ENCODE peak calls at places on chromosome 7, in four cellular contexts. O, G, E and D are unnamed samples.

GRCh38 chr7:21044384-21044783 is 257.7 kb upstream of the SP8 start:
- DNase-seq in E (no peak), G (no peak), O (no peak), D (no peak)

GRCh38 chr7:2513702-2514101 is 5.9 kb upstream of the LFNG start:
- DNase-seq in E (peak), O (no peak), G (no peak), D (no peak)

GRCh38 chr7:157576415-157576814 is 239.6 kb downstream of the DNAJB6 start:
- DNase-seq in E (no peak), G (no peak), O (no peak), D (no peak)

GRCh38 chr7:156058248-156058647 is 246.0 kb upstream of the SHH start:
- DNase-seq in G (no peak), O (no peak), E (no peak), D (no peak)

GRCh38 chr7:42065942-42066341 is 171.1 kb downstream of the GLI3 start:
- DNase-seq in O (no peak), E (no peak), G (no peak), D (no peak)

GRCh38 chr7:151119902-151120301 is 33.6 kb downstream of the AGAP3 start:
- DNase-seq in O (no peak), E (no peak), G (no peak), D (no peak)

GRCh38 chr7:22913116-22913515 is 90.5 kb upstream of the TOMM7 start:
- DNase-seq in O (no peak), E (no peak), G (no peak), D (no peak)

GRCh38 chr7:157550300-157551275 is 213.8 kb downstream of the DNAJB6 start:
- DNase-seq in G (no peak), E (no peak), O (no peak), D (no peak)

GRCh38 chr7:99679032-99679399 is 780 bp downstream of the CYP3A5 start:
- DNase-seq in G (peak), E (no peak), O (peak), D (no peak)

GRCh38 chr7:23594879-23595604 is 2.1 kb upstream of the CCDC126 start:
- DNase-seq in E (no peak), G (peak), O (peak), D (no peak)

GRCh38 chr7:139644191-139644590 is 120.7 kb downstream of the CLEC2L start:
- DNase-seq in E (no peak), O (no peak), G (no peak), D (no peak)

GRCh38 chr7:15326044-15326644 is 235.7 kb downstream of the AGMO start:
- DNase-seq in O (peak), E (peak), G (peak), D (peak)

GRCh38 chr7:99489235-99489634 is 10.8 kb downstream of the ZNF394 start:
- DNase-seq in G (peak), O (no peak), E (no peak), D (no peak)

GRCh38 chr7:128922496-128923410 is 12.2 kb upstream of the KCP start:
- DNase-seq in G (no peak), E (no peak), O (no peak), D (no peak)

GRCh38 chr7:105887569-105888199 is 11.3 kb upstream of the ATXN7L1 start:
- DNase-seq in O (no peak), G (no peak), E (no peak), D (no peak)

GRCh38 chr7:133436014-133436428 is 183.1 kb downstream of the EXOC4 start:
- DNase-seq in E (no peak), O (no peak), G (no peak), D (no peak)

GRCh38 chr7:93365341-93365740 is 133.2 kb downstream of the VPS50 start:
- DNase-seq in G (no peak), O (no peak), E (no peak), D (no peak)

GRCh38 chr7:12769464-12769863 is 82.0 kb downstream of the ARL4A start:
- DNase-seq in O (no peak), E (no peak), G (no peak), D (peak)

GRCh38 chr7:1943933-1944618 is 274.0 kb downstream of the ELFN1 start:
- DNase-seq in E (no peak), O (no peak), G (no peak), D (no peak)

GRCh38 chr7:2959828-2960599 is 83.7 kb downstream of the CARD11 start:
- DNase-seq in E (no peak), O (no peak), G (no peak), D (no peak)

GRCh38 chr7:1919539-1920265 is 249.6 kb downstream of the ELFN1 start:
- DNase-seq in G (no peak), O (no peak), E (no peak), D (no peak)

GRCh38 chr7:46859963-46860475 is 721.9 kb downstream of the TNS3 start:
- DNase-seq in E (no peak), O (no peak), G (no peak), D (no peak)

GRCh38 chr7:12524794-12525386 is 45.6 kb upstream of the SCIN start:
- DNase-seq in O (peak), G (peak), E (peak), D (peak)

GRCh38 chr7:137791947-137792346 is 54.8 kb downstream of the DGKI start:
- DNase-seq in E (no peak), O (no peak), G (no peak), D (no peak)

GRCh38 chr7:39624935-39625694 is 1.7 kb downstream of the RALA start:
- DNase-seq in E (no peak), G (peak), O (no peak), D (no peak)

GRCh38 chr7:104795086-104795485 is 218.9 kb upstream of the KMT2E start:
- DNase-seq in E (no peak), O (no peak), G (no peak), D (no peak)

GRCh38 chr7:116341222-116341907 is 131.0 kb downstream of the TES start:
- DNase-seq in O (no peak), E (no peak), G (peak), D (no peak)

GRCh38 chr7:23206511-23206867 is 24.6 kb downstream of the NUP42 start:
- DNase-seq in G (no peak), E (peak), O (no peak), D (no peak)

GRCh38 chr7:75584385-75584784 is 92.3 kb downstream of the SPDYE5 start:
- DNase-seq in E (no peak), O (no peak), G (no peak), D (no peak)

GRCh38 chr7:127437772-127438330 is 45.3 kb upstream of the ZNF800 start:
- DNase-seq in O (no peak), G (no peak), E (no peak), D (no peak)

GRCh38 chr7:133822001-133822641 is 305.0 kb upstream of the LRGUK start:
- DNase-seq in G (no peak), E (no peak), O (no peak), D (no peak)

GRCh38 chr7:92881091-92881485 is 44.7 kb upstream of the CDK6 start:
- DNase-seq in E (no peak), O (no peak), G (no peak), D (no peak)

GRCh38 chr7:2100278-2101205 is 132.2 kb downstream of the MAD1L1 start:
- DNase-seq in G (no peak), E (peak), O (no peak), D (no peak)

GRCh38 chr7:73976761-73977625 is 51.0 kb upstream of the ELN start:
- DNase-seq in E (peak), O (no peak), G (no peak), D (no peak)

GRCh38 chr7:79610301-79610700 is 156.8 kb upstream of the MAGI2 start:
- DNase-seq in E (peak), G (no peak), O (no peak), D (no peak)

GRCh38 chr7:137535579-137535978 is 192.0 kb upstream of the PTN start:
- DNase-seq in E (no peak), G (no peak), O (no peak), D (no peak)

GRCh38 chr7:5279734-5280133 is 3.0 kb upstream of the SLC29A4 start:
- DNase-seq in G (no peak), E (no peak), O (no peak), D (no peak)

GRCh38 chr7:39924122-39924521 is 25.9 kb upstream of the CDK13 start:
- DNase-seq in O (no peak), E (no peak), G (no peak), D (no peak)

GRCh38 chr7:93014410-93014809 is 103.4 kb downstream of the SAMD9 start:
- DNase-seq in O (no peak), G (no peak), E (no peak), D (no peak)

DNA sequence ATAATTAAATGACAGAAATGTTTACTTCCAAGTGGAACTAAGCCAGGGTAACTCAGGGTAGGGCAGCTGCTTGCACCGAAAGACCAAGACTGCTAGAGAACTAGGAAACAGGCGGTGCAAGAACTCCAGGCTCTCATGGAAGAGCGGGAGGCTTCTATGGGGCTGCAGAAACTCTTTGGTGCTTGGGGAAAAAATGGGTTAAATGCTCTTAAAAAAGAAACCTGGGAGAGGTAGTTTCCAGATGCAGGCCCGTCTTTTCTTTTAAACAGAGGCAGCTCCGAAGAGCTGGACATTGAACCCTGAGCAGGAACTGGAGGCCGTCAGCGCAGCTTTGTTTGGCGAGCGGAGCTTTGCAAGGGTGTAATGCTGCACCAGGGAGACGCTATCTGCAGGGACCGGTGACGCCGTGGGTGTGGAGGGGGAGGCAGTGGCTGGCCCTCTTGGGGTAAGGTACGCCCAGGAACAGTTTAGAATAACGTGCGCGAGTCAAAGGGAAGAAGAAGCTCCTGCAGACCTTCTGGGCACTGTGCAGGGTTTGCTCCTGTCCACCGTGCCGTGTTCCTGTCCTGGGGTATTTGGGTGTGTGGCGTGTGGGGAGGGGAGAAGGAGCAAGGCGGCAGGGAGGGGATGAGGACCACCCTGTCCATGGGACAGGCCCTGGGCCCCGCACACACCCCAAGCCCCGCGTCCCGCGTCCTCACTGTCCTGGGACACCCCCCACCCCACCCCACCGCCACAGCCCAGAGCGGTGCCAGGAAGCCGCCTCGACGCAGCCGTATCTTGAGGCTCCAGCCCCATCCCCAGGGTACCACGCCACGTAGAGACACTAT is 59.0 kb downstream of the EGFR start:
- DNase-seq in E (no peak), G (no peak), O (no peak), D (no peak)
- TF ChIP-seq JUND in E (no peak), G (no peak), O (no peak), D (no peak)

GRCh38 chr7:131010714-131011436 is 276.9 kb upstream of the KLF14 start:
- DNase-seq in O (no peak), G (no peak), E (no peak), D (no peak)

GRCh38 chr7:131011437-131011752 is 277.4 kb upstream of the KLF14 start:
- DNase-seq in O (no peak), G (no peak), E (no peak), D (no peak)

GRCh38 chr7:131013716-131014115 is 279.7 kb upstream of the KLF14 start:
- DNase-seq in O (no peak), E (no peak), G (no peak), D (no peak)

GRCh38 chr7:131012477-131013031 is 278.5 kb upstream of the KLF14 start:
- DNase-seq in O (no peak), E (no peak), G (peak), D (no peak)

DNA sequence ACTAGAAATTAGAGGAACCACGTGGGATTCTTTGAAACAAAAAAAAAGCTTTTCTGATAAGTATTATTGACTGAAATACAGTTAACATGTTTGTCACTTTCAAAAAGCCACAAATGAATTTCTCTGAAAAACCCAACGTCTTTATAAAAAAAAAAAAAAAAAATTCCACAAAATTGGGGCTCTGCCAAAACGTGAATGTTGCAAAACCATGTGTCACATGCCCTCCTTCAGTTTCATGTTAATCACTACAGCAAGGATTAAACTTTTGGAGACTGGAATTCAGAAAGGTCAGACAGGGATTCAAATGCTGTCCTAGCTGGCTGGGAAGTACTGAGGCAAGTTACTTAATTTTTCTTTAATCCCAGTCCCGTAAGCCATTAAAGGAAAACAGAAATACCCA is 278.0 kb upstream of the KLF14 start:
- DNase-seq in G (no peak), E (no peak), O (no peak), D (no peak)
- TF ChIP-seq JUND in G (no peak), E (peak), O (no peak), D (no peak)

GRCh38 chr7:123494193-123494796 is 40.1 kb downstream of the IQUB start:
- DNase-seq in E (peak), G (peak), O (peak), D (peak)

GRCh38 chr7:123500878-123501489 is 33.4 kb downstream of the IQUB start:
- DNase-seq in G (no peak), O (no peak), E (no peak), D (no peak)

GRCh38 chr7:123502216-123502615 is 32.2 kb downstream of the IQUB start:
- DNase-seq in G (no peak), O (no peak), E (no peak), D (no peak)

GRCh38 chr7:123498651-123499050 is 35.7 kb downstream of the IQUB start:
- DNase-seq in G (peak), O (no peak), E (no peak), D (no peak)

DNA sequence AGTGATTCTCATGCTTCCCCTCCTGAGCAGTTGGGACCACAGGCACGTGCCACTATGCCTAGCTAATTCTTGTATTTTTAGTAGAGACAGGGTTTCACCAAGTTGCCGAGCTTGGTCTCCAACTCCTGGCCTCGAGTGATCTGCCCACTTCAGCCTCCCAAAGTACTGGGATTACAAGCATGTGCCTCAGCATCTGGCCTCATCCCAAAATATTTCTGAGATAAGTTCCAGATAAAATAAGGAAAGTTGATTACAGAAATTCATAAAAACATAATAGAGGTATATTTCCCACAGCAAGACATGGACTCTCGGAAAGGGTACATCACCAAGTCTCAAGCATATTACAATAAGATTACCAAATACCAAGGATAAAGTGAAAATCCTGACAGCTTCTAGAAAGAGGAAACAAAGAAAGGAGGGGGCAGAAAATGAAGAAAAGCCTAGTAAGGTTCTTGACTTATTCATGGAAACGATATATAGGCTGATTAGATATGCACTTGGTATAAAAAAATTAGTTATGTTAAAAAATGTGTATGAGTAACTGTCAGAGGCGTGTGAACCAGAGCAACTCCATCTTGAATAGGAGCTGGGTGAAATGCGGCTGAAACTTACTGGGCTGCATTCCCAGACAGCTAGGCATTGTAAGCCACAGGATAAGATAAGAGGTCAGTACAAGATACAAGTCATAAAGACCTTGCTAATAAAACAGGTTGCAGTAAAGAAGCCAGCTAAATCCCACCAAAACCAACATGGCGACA is 35.0 kb downstream of the IQUB start:
- DNase-seq in O (no peak), E (no peak), G (no peak), D (no peak)
- TF ChIP-seq JUND in O (no peak), E (no peak), G (peak), D (no peak)

DNA sequence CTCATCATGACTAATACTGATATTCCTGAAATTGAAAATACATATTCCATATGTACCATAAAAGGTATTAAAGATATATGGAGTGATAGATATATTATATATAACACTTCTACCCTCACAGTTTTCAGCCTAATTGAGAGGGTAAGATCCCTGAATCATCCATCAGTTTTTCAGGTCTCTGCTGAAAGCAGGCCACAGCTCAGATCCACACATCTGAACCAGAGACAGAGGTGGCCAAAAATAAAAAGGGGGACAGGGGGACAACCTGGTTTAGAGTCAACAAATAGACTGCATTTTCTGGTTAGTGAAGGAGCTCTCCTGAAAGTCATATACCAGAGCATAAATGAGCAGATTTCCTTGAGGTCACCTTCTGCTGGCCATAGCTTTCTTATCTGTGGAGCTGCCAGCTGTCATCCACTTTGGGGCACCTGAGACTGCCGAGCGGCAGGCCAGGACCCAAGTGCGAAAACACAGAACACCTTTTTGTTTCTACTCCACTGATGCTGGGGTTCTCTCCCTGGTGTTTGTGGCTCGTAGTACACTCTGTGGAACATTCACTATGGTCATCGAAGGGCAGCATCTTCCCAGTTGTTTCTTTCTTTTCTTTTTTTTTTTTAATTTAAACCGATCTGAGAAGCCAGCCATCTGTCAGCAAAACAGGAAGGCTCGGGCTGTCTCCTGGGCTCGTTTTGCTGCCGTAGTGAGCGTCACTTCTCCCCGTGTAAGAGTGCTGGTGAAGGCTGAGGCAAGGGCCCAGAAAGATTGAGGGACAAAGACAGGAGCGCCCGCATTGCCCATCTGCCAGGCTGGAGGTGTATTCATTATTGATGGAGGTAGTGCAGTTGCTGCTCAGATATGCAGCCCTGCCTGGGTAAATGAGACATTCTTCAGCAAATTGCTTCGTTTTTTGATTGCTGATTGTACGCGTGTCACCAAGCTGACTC is 13.5 kb downstream of the IKZF1 start:
- DNase-seq in O (no peak), G (no peak), E (no peak), D (no peak)
- TF ChIP-seq JUND in O (no peak), G (no peak), E (no peak), D (no peak)